ENCODE peak calls at places on chromosome 12, in five cellular contexts. One of them, this sample, is unnamed.

GRCh38 chr12:11731455-11731854 is 82.0 kb downstream of the ETV6 start:
- DNase-seq in spleen: no peak
- DNase-seq in IMR-90: peak
- DNase-seq in hepatocyte: no peak
- DNase-seq in left lung: no peak
- DNase-seq in this sample: no peak

GRCh38 chr12:28708918-28709371 is 440.1 kb upstream of the FAR2 start:
- DNase-seq in spleen: no peak
- DNase-seq in IMR-90: peak
- DNase-seq in hepatocyte: no peak
- DNase-seq in left lung: no peak
- DNase-seq in this sample: no peak

GRCh38 chr12:128009108-128009507 is 257.9 kb upstream of the TMEM132C start:
- DNase-seq in spleen: no peak
- DNase-seq in IMR-90: no peak
- DNase-seq in hepatocyte: no peak
- DNase-seq in left lung: no peak
- DNase-seq in this sample: peak

GRCh38 chr12:65728913-65729793 is 95.1 kb upstream of the HMGA2 start:
- DNase-seq in spleen: no peak
- DNase-seq in IMR-90: peak
- DNase-seq in hepatocyte: peak
- DNase-seq in left lung: no peak
- DNase-seq in this sample: no peak

GRCh38 chr12:107912421-107913004 is 138.0 kb downstream of the ASCL4 start:
- DNase-seq in spleen: peak
- DNase-seq in IMR-90: no peak
- DNase-seq in hepatocyte: peak
- DNase-seq in left lung: peak
- DNase-seq in this sample: peak

GRCh38 chr12:2335109-2335508 is 282.3 kb downstream of the CACNA1C start:
- DNase-seq in spleen: no peak
- DNase-seq in IMR-90: no peak
- DNase-seq in hepatocyte: no peak
- DNase-seq in left lung: no peak
- DNase-seq in this sample: no peak

GRCh38 chr12:29460082-29460481 is 37.4 kb downstream of the OVCH1 start:
- DNase-seq in spleen: no peak
- DNase-seq in IMR-90: no peak
- DNase-seq in hepatocyte: no peak
- DNase-seq in left lung: no peak
- DNase-seq in this sample: no peak

GRCh38 chr12:14961466-14962155 is at the start of gene ARHGDIB:
- DNase-seq in spleen: peak
- DNase-seq in IMR-90: no peak
- DNase-seq in hepatocyte: no peak
- DNase-seq in left lung: no peak
- DNase-seq in this sample: no peak

GRCh38 chr12:7899755-7900154 is 27.0 kb upstream of the SLC2A14 start:
- DNase-seq in spleen: no peak
- DNase-seq in IMR-90: peak
- DNase-seq in hepatocyte: no peak
- DNase-seq in left lung: no peak
- DNase-seq in this sample: peak

GRCh38 chr12:103962493-103962892 is 3.2 kb upstream of the TDG start:
- DNase-seq in spleen: no peak
- DNase-seq in IMR-90: no peak
- DNase-seq in hepatocyte: no peak
- DNase-seq in left lung: no peak
- DNase-seq in this sample: no peak

GRCh38 chr12:59151243-59151642 is 230.9 kb upstream of the LRIG3 start:
- DNase-seq in spleen: no peak
- DNase-seq in IMR-90: peak
- DNase-seq in hepatocyte: no peak
- DNase-seq in left lung: no peak
- DNase-seq in this sample: peak

GRCh38 chr12:25276199-25276937 is 25.6 kb upstream of the KRAS start:
- DNase-seq in spleen: no peak
- DNase-seq in IMR-90: peak
- DNase-seq in hepatocyte: peak
- DNase-seq in left lung: no peak
- DNase-seq in this sample: no peak

GRCh38 chr12:62711626-62712305 is 223.2 kb downstream of the PPM1H start:
- DNase-seq in spleen: no peak
- DNase-seq in IMR-90: no peak
- DNase-seq in hepatocyte: no peak
- DNase-seq in left lung: no peak
- DNase-seq in this sample: no peak

GRCh38 chr12:123085730-123086487 is 65.0 kb downstream of the PITPNM2 start:
- DNase-seq in spleen: peak
- DNase-seq in IMR-90: peak
- DNase-seq in hepatocyte: no peak
- DNase-seq in left lung: peak
- DNase-seq in this sample: peak

GRCh38 chr12:54390668-54391551 is 6.4 kb upstream of the ZNF385A start:
- DNase-seq in spleen: peak
- DNase-seq in IMR-90: no peak
- DNase-seq in hepatocyte: peak
- DNase-seq in left lung: peak
- DNase-seq in this sample: peak

GRCh38 chr12:119288559-119288958 is 46.0 kb upstream of the CCDC60 start:
- DNase-seq in spleen: no peak
- DNase-seq in IMR-90: no peak
- DNase-seq in hepatocyte: no peak
- DNase-seq in left lung: no peak
- DNase-seq in this sample: no peak

GRCh38 chr12:80802652-80803051 is 85.9 kb downstream of the MYF5 start:
- DNase-seq in spleen: no peak
- DNase-seq in IMR-90: no peak
- DNase-seq in hepatocyte: no peak
- DNase-seq in left lung: no peak
- DNase-seq in this sample: no peak

GRCh38 chr12:94686834-94687628 is 36.7 kb upstream of the TMCC3 start:
- DNase-seq in spleen: no peak
- DNase-seq in IMR-90: no peak
- DNase-seq in hepatocyte: no peak
- DNase-seq in left lung: no peak
- DNase-seq in this sample: no peak

GRCh38 chr12:22286569-22286968 is 47.9 kb downstream of the ST8SIA1 start:
- DNase-seq in spleen: no peak
- DNase-seq in IMR-90: peak
- DNase-seq in hepatocyte: no peak
- DNase-seq in left lung: no peak
- DNase-seq in this sample: peak

GRCh38 chr12:3168775-3169221 is 91.6 kb downstream of the TSPAN9 start:
- DNase-seq in spleen: no peak
- DNase-seq in IMR-90: peak
- DNase-seq in hepatocyte: peak
- DNase-seq in left lung: no peak
- DNase-seq in this sample: peak

GRCh38 chr12:10184261-10184843 is 5.5 kb downstream of the TMEM52B start:
- DNase-seq in spleen: no peak
- DNase-seq in IMR-90: peak
- DNase-seq in hepatocyte: peak
- DNase-seq in left lung: peak
- DNase-seq in this sample: peak

GRCh38 chr12:14211829-14212455 is 153.5 kb upstream of the ATF7IP start:
- DNase-seq in spleen: no peak
- DNase-seq in IMR-90: no peak
- DNase-seq in hepatocyte: peak
- DNase-seq in left lung: no peak
- DNase-seq in this sample: no peak

GRCh38 chr12:990308-990648 is 745 bp upstream of the ERC1 start:
- DNase-seq in spleen: peak
- DNase-seq in IMR-90: peak
- DNase-seq in hepatocyte: peak
- DNase-seq in left lung: peak
- DNase-seq in this sample: peak

GRCh38 chr12:24109381-24110039 is 160.0 kb upstream of the SOX5 start:
- DNase-seq in spleen: no peak
- DNase-seq in IMR-90: peak
- DNase-seq in hepatocyte: peak
- DNase-seq in left lung: no peak
- DNase-seq in this sample: no peak

GRCh38 chr12:95304673-95305198 is 87.1 kb downstream of the VEZT start:
- DNase-seq in spleen: no peak
- DNase-seq in IMR-90: peak
- DNase-seq in hepatocyte: no peak
- DNase-seq in left lung: no peak
- DNase-seq in this sample: peak

GRCh38 chr12:48777501-48778400 is 11.1 kb downstream of the ADCY6 start:
- DNase-seq in spleen: no peak
- DNase-seq in IMR-90: no peak
- DNase-seq in hepatocyte: no peak
- DNase-seq in left lung: no peak
- DNase-seq in this sample: peak

GRCh38 chr12:55806982-55807381 is 10.5 kb downstream of the SARNP start:
- DNase-seq in spleen: no peak
- DNase-seq in IMR-90: no peak
- DNase-seq in hepatocyte: no peak
- DNase-seq in left lung: no peak
- DNase-seq in this sample: no peak

GRCh38 chr12:40127408-40127807 is 21.5 kb upstream of the SLC2A13 start:
- DNase-seq in spleen: no peak
- DNase-seq in IMR-90: no peak
- DNase-seq in hepatocyte: no peak
- DNase-seq in left lung: no peak
- DNase-seq in this sample: no peak

GRCh38 chr12:113713156-113713555 is 241.5 kb upstream of the LHX5 start:
- DNase-seq in spleen: no peak
- DNase-seq in IMR-90: no peak
- DNase-seq in hepatocyte: no peak
- DNase-seq in left lung: no peak
- DNase-seq in this sample: no peak

GRCh38 chr12:93365616-93366015 is 12.1 kb upstream of the NUDT4 start:
- DNase-seq in spleen: no peak
- DNase-seq in IMR-90: no peak
- DNase-seq in hepatocyte: no peak
- DNase-seq in left lung: no peak
- DNase-seq in this sample: no peak
- H3K27ac ChIP-seq in spleen: no peak
- H3K27ac ChIP-seq in IMR-90: no peak
- H3K27ac ChIP-seq in hepatocyte: no peak
- H3K27ac ChIP-seq in left lung: no peak
- H3K27ac ChIP-seq in this sample: no peak

DNA sequence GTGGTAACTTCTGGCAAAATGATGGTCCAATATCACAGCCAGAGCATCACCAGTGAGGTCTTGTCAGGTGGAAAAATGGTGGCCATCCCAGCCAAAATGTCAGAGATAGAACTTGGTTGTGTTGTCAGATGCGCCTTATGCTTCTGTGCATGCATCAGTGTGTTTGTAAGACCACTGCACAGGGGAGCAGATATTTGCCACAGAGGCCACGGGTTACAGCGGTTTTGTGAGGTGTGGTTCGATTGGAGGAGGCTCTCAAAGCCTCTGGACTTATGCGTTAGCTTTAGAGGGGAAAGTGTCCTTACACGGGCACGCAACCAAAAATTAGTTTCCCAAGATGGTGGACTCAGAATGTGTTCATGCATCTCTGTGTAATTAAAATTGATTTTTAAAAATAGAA is 243.8 kb downstream of the ADGRD1 start:
- DNase-seq in spleen: no peak
- DNase-seq in IMR-90: no peak
- DNase-seq in hepatocyte: no peak
- DNase-seq in left lung: no peak
- DNase-seq in this sample: no peak
- H3K27ac ChIP-seq in spleen: no peak
- H3K27ac ChIP-seq in IMR-90: no peak
- H3K27ac ChIP-seq in hepatocyte: no peak
- H3K27ac ChIP-seq in left lung: no peak
- H3K27ac ChIP-seq in this sample: no peak

GRCh38 chr12:121889267-121889624 is 656 bp downstream of the PSMD9 start:
- DNase-seq in spleen: no peak
- DNase-seq in IMR-90: no peak
- DNase-seq in hepatocyte: no peak
- DNase-seq in left lung: no peak
- DNase-seq in this sample: no peak

GRCh38 chr12:121892673-121893561 is 4.3 kb downstream of the PSMD9 start:
- DNase-seq in spleen: no peak
- DNase-seq in IMR-90: peak
- DNase-seq in hepatocyte: peak
- DNase-seq in left lung: no peak
- DNase-seq in this sample: peak

GRCh38 chr12:121894633-121895032 is 6.0 kb downstream of the PSMD9 start:
- DNase-seq in spleen: no peak
- DNase-seq in IMR-90: peak
- DNase-seq in hepatocyte: peak
- DNase-seq in left lung: no peak
- DNase-seq in this sample: peak

GRCh38 chr12:121898287-121898686 is 9.7 kb downstream of the PSMD9 start:
- DNase-seq in spleen: no peak
- DNase-seq in IMR-90: no peak
- DNase-seq in hepatocyte: no peak
- DNase-seq in left lung: no peak
- DNase-seq in this sample: no peak

DNA sequence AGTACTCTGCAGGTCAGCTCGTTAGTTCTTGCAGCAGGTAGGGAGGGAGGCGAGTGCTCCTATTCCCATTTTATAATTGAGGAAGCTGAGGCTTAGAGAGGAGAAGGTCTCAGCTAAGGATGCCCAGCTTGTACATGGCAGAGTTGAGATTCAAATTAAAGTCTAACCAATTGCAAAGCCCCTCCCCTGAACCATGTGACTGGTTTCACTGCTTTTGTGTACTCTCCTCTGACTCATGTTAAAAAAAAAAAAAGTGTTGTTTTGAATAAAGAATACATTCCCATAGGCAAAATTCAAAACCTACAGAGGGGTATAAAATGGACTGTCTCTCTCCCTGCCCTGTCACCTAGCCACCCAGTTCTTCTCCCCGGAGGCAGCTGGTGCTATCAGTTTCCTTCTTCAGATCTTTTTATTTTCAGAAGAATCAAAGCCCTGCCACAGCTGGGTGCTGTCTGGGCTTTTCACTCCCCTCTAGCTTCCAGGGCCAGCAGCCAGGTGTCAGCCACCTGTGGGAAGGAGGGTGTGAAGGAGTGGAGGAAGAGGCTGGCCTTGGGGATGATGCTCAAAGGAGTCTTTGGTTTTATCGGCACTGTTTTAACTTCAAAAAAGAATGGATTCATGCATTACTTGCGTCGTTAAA is 5.4 kb downstream of the PSMD9 start:
- DNase-seq in spleen: no peak
- DNase-seq in IMR-90: peak
- DNase-seq in hepatocyte: peak
- DNase-seq in left lung: no peak
- DNase-seq in this sample: peak
- H3K27ac ChIP-seq in spleen: no peak
- H3K27ac ChIP-seq in IMR-90: peak
- H3K27ac ChIP-seq in hepatocyte: peak
- H3K27ac ChIP-seq in left lung: peak
- H3K27ac ChIP-seq in this sample: peak

GRCh38 chr12:106021516-106021915 is 117.2 kb downstream of the NUAK1 start:
- DNase-seq in spleen: no peak
- DNase-seq in IMR-90: no peak
- DNase-seq in hepatocyte: no peak
- DNase-seq in left lung: no peak
- DNase-seq in this sample: no peak
- H3K27ac ChIP-seq in spleen: no peak
- H3K27ac ChIP-seq in IMR-90: no peak
- H3K27ac ChIP-seq in hepatocyte: peak
- H3K27ac ChIP-seq in left lung: no peak
- H3K27ac ChIP-seq in this sample: no peak